ENCODE peak calls at places on chromosome 22, in nine cellular contexts. One of them, this sample, is unnamed.

GRCh38 chr22:40714514-40714966 is 35.3 kb downstream of the MCHR1 start:
- DNase-seq in neuronal stem cell: peak; percentile 91
- DNase-seq in prostate gland: no peak
- DNase-seq in upper lobe of left lung: no peak
- DNase-seq in CD4-positive, alpha-beta T cell: no peak
- DNase-seq in lung: no peak
- DNase-seq in sigmoid colon: no peak
- DNase-seq in IMR-90: peak; percentile 68
- DNase-seq in CD4-positive, alpha-beta memory T cell: no peak
- DNase-seq in this sample: no peak

GRCh38 chr22:41201146-41201545 is 4.0 kb upstream of the L3MBTL2 start:
- DNase-seq in upper lobe of left lung: no peak
- DNase-seq in IMR-90: no peak
- DNase-seq in sigmoid colon: no peak
- DNase-seq in neuronal stem cell: no peak
- DNase-seq in CD4-positive, alpha-beta T cell: no peak
- DNase-seq in prostate gland: peak; percentile 49
- DNase-seq in CD4-positive, alpha-beta memory T cell: no peak
- DNase-seq in lung: no peak
- DNase-seq in this sample: no peak

GRCh38 chr22:19968450-19968891 is 26.9 kb upstream of the TXNRD2 start:
- DNase-seq in lung: no peak
- DNase-seq in IMR-90: no peak
- DNase-seq in sigmoid colon: no peak
- DNase-seq in CD4-positive, alpha-beta memory T cell: no peak
- DNase-seq in prostate gland: no peak
- DNase-seq in neuronal stem cell: no peak
- DNase-seq in upper lobe of left lung: no peak
- DNase-seq in CD4-positive, alpha-beta T cell: no peak
- DNase-seq in this sample: no peak

GRCh38 chr22:28799834-28800307 is 498 bp downstream of the XBP1 start:
- DNase-seq in sigmoid colon: peak; percentile 85
- DNase-seq in upper lobe of left lung: peak; percentile 66
- DNase-seq in CD4-positive, alpha-beta T cell: no peak
- DNase-seq in neuronal stem cell: peak; percentile 53
- DNase-seq in lung: peak; percentile 61
- DNase-seq in CD4-positive, alpha-beta memory T cell: no peak
- DNase-seq in prostate gland: no peak
- DNase-seq in IMR-90: peak; percentile 54
- DNase-seq in this sample: no peak

GRCh38 chr22:29369460-29369859 is 18.9 kb downstream of the AP1B1 start:
- DNase-seq in CD4-positive, alpha-beta T cell: no peak
- DNase-seq in prostate gland: no peak
- DNase-seq in upper lobe of left lung: peak; percentile 77
- DNase-seq in neuronal stem cell: peak; percentile 46
- DNase-seq in lung: peak; percentile 44
- DNase-seq in CD4-positive, alpha-beta memory T cell: no peak
- DNase-seq in sigmoid colon: peak; percentile 89
- DNase-seq in IMR-90: peak; percentile 76
- DNase-seq in this sample: no peak

GRCh38 chr22:45632791-45633515 is 38.7 kb upstream of the ATXN10 start:
- DNase-seq in IMR-90: no peak
- DNase-seq in upper lobe of left lung: no peak
- DNase-seq in CD4-positive, alpha-beta memory T cell: no peak
- DNase-seq in neuronal stem cell: no peak
- DNase-seq in lung: no peak
- DNase-seq in CD4-positive, alpha-beta T cell: no peak
- DNase-seq in prostate gland: no peak
- DNase-seq in sigmoid colon: peak; percentile 51
- DNase-seq in this sample: no peak

GRCh38 chr22:24107668-24108067 is 73.6 kb upstream of the SUSD2 start:
- DNase-seq in upper lobe of left lung: peak; percentile 41
- DNase-seq in neuronal stem cell: no peak
- DNase-seq in sigmoid colon: peak; percentile 97
- DNase-seq in prostate gland: peak; percentile 85
- DNase-seq in CD4-positive, alpha-beta T cell: peak; percentile 12
- DNase-seq in IMR-90: peak; percentile 90
- DNase-seq in CD4-positive, alpha-beta memory T cell: no peak
- DNase-seq in lung: peak; percentile 52
- DNase-seq in this sample: no peak

GRCh38 chr22:39556970-39557811 is 13.4 kb upstream of the CACNA1I start:
- DNase-seq in CD4-positive, alpha-beta T cell: peak; percentile 55
- DNase-seq in CD4-positive, alpha-beta memory T cell: peak; percentile 47
- DNase-seq in IMR-90: peak; percentile 7
- DNase-seq in upper lobe of left lung: no peak
- DNase-seq in neuronal stem cell: no peak
- DNase-seq in lung: no peak
- DNase-seq in prostate gland: no peak
- DNase-seq in sigmoid colon: no peak
- DNase-seq in this sample: no peak

GRCh38 chr22:45923812-45924211 is 53.1 kb downstream of the WNT7B start:
- DNase-seq in neuronal stem cell: no peak
- DNase-seq in sigmoid colon: no peak
- DNase-seq in IMR-90: no peak
- DNase-seq in CD4-positive, alpha-beta T cell: no peak
- DNase-seq in upper lobe of left lung: peak; percentile 71
- DNase-seq in lung: peak; percentile 44
- DNase-seq in prostate gland: no peak
- DNase-seq in CD4-positive, alpha-beta memory T cell: no peak
- DNase-seq in this sample: no peak

GRCh38 chr22:28103596-28103995 is 184.5 kb upstream of the PITPNB start:
- DNase-seq in CD4-positive, alpha-beta memory T cell: no peak
- DNase-seq in sigmoid colon: no peak
- DNase-seq in IMR-90: no peak
- DNase-seq in lung: no peak
- DNase-seq in neuronal stem cell: no peak
- DNase-seq in prostate gland: no peak
- DNase-seq in CD4-positive, alpha-beta T cell: no peak
- DNase-seq in upper lobe of left lung: no peak
- DNase-seq in this sample: no peak

GRCh38 chr22:45505991-45506743 is 3.5 kb downstream of the FBLN1 start:
- DNase-seq in upper lobe of left lung: no peak
- DNase-seq in prostate gland: no peak
- DNase-seq in neuronal stem cell: no peak
- DNase-seq in IMR-90: no peak
- DNase-seq in CD4-positive, alpha-beta memory T cell: no peak
- DNase-seq in lung: no peak
- DNase-seq in CD4-positive, alpha-beta T cell: no peak
- DNase-seq in sigmoid colon: no peak
- DNase-seq in this sample: no peak

GRCh38 chr22:45188779-45189178 is 25.1 kb downstream of the NUP50 start:
- DNase-seq in sigmoid colon: no peak
- DNase-seq in upper lobe of left lung: no peak
- DNase-seq in CD4-positive, alpha-beta T cell: no peak
- DNase-seq in prostate gland: no peak
- DNase-seq in neuronal stem cell: no peak
- DNase-seq in CD4-positive, alpha-beta memory T cell: no peak
- DNase-seq in IMR-90: no peak
- DNase-seq in lung: no peak
- DNase-seq in this sample: no peak

GRCh38 chr22:21448627-21449416 is 18.4 kb upstream of the TMEM191C start:
- DNase-seq in upper lobe of left lung: peak; percentile 12
- DNase-seq in prostate gland: peak; percentile 3
- DNase-seq in CD4-positive, alpha-beta memory T cell: no peak
- DNase-seq in IMR-90: no peak
- DNase-seq in lung: no peak
- DNase-seq in CD4-positive, alpha-beta T cell: no peak
- DNase-seq in neuronal stem cell: no peak
- DNase-seq in sigmoid colon: peak; percentile 50
- DNase-seq in this sample: peak; percentile 6

GRCh38 chr22:49237279-49237678 is 590.4 kb downstream of the BRD1 start:
- DNase-seq in CD4-positive, alpha-beta T cell: no peak
- DNase-seq in CD4-positive, alpha-beta memory T cell: no peak
- DNase-seq in IMR-90: no peak
- DNase-seq in prostate gland: no peak
- DNase-seq in lung: no peak
- DNase-seq in upper lobe of left lung: no peak
- DNase-seq in neuronal stem cell: no peak
- DNase-seq in sigmoid colon: no peak
- DNase-seq in this sample: no peak

GRCh38 chr22:49235463-49236300 is 592.0 kb downstream of the BRD1 start:
- DNase-seq in CD4-positive, alpha-beta memory T cell: no peak
- DNase-seq in prostate gland: peak; percentile 4
- DNase-seq in neuronal stem cell: no peak
- DNase-seq in IMR-90: no peak
- DNase-seq in sigmoid colon: no peak
- DNase-seq in lung: peak; percentile 18
- DNase-seq in upper lobe of left lung: no peak
- DNase-seq in CD4-positive, alpha-beta T cell: no peak
- DNase-seq in this sample: no peak

GRCh38 chr22:49238181-49239141 is 589.2 kb downstream of the BRD1 start:
- DNase-seq in CD4-positive, alpha-beta memory T cell: no peak
- DNase-seq in IMR-90: no peak
- DNase-seq in lung: peak; percentile 27
- DNase-seq in CD4-positive, alpha-beta T cell: no peak
- DNase-seq in upper lobe of left lung: no peak
- DNase-seq in prostate gland: peak; percentile 2
- DNase-seq in sigmoid colon: no peak
- DNase-seq in neuronal stem cell: no peak
- DNase-seq in this sample: no peak

GRCh38 chr22:49237703-49238102 is 590.0 kb downstream of the BRD1 start:
- DNase-seq in IMR-90: no peak
- DNase-seq in lung: no peak
- DNase-seq in sigmoid colon: no peak
- DNase-seq in prostate gland: peak; percentile 1
- DNase-seq in neuronal stem cell: no peak
- DNase-seq in CD4-positive, alpha-beta T cell: no peak
- DNase-seq in CD4-positive, alpha-beta memory T cell: no peak
- DNase-seq in upper lobe of left lung: no peak
- DNase-seq in this sample: no peak

GRCh38 chr22:49236541-49237075 is 591.1 kb downstream of the BRD1 start:
- DNase-seq in IMR-90: no peak
- DNase-seq in CD4-positive, alpha-beta memory T cell: no peak
- DNase-seq in sigmoid colon: no peak
- DNase-seq in neuronal stem cell: no peak
- DNase-seq in CD4-positive, alpha-beta T cell: no peak
- DNase-seq in upper lobe of left lung: no peak
- DNase-seq in prostate gland: peak; percentile 3
- DNase-seq in lung: peak; percentile 11
- DNase-seq in this sample: no peak
- H3K9me3 ChIP-seq in IMR-90: peaks cover 69% of the 10 kb centered on the region
- H3K9me3 ChIP-seq in CD4-positive, alpha-beta memory T cell: no peaks in the 10 kb centered on the region
- H3K9me3 ChIP-seq in sigmoid colon: no peaks in the 10 kb centered on the region
- H3K9me3 ChIP-seq in neuronal stem cell: no peaks in the 10 kb centered on the region
- H3K9me3 ChIP-seq in CD4-positive, alpha-beta T cell: no peaks in the 10 kb centered on the region
- H3K9me3 ChIP-seq in upper lobe of left lung: no peaks in the 10 kb centered on the region
- H3K9me3 ChIP-seq in prostate gland: no peaks in the 10 kb centered on the region
- H3K9me3 ChIP-seq in lung: no peaks in the 10 kb centered on the region
- H3K9me3 ChIP-seq in this sample: no peaks in the 10 kb centered on the region

GRCh38 chr22:48752451-48753380 is 1075.0 kb downstream of the BRD1 start:
- DNase-seq in CD4-positive, alpha-beta memory T cell: no peak
- DNase-seq in IMR-90: no peak
- DNase-seq in CD4-positive, alpha-beta T cell: no peak
- DNase-seq in neuronal stem cell: no peak
- DNase-seq in lung: peak; percentile 18
- DNase-seq in upper lobe of left lung: peak; percentile 16
- DNase-seq in prostate gland: no peak
- DNase-seq in sigmoid colon: peak; percentile 49
- DNase-seq in this sample: no peak
- H3K9me3 ChIP-seq in CD4-positive, alpha-beta memory T cell: no peaks in the 10 kb centered on the region
- H3K9me3 ChIP-seq in IMR-90: peaks cover 78% of the 10 kb centered on the region
- H3K9me3 ChIP-seq in CD4-positive, alpha-beta T cell: no peaks in the 10 kb centered on the region
- H3K9me3 ChIP-seq in neuronal stem cell: peaks cover 2% of the 10 kb centered on the region
- H3K9me3 ChIP-seq in lung: no peaks in the 10 kb centered on the region
- H3K9me3 ChIP-seq in upper lobe of left lung: no peaks in the 10 kb centered on the region
- H3K9me3 ChIP-seq in prostate gland: no peaks in the 10 kb centered on the region
- H3K9me3 ChIP-seq in sigmoid colon: no peaks in the 10 kb centered on the region
- H3K9me3 ChIP-seq in this sample: no peaks in the 10 kb centered on the region

GRCh38 chr22:49524362-49524761 is 303.3 kb downstream of the BRD1 start:
- DNase-seq in lung: no peak
- DNase-seq in CD4-positive, alpha-beta T cell: no peak
- DNase-seq in CD4-positive, alpha-beta memory T cell: no peak
- DNase-seq in neuronal stem cell: no peak
- DNase-seq in IMR-90: no peak
- DNase-seq in upper lobe of left lung: no peak
- DNase-seq in prostate gland: no peak
- DNase-seq in sigmoid colon: no peak
- DNase-seq in this sample: no peak
- H3K9me3 ChIP-seq in lung: no peaks in the 10 kb centered on the region
- H3K9me3 ChIP-seq in CD4-positive, alpha-beta T cell: no peaks in the 10 kb centered on the region
- H3K9me3 ChIP-seq in CD4-positive, alpha-beta memory T cell: no peaks in the 10 kb centered on the region
- H3K9me3 ChIP-seq in neuronal stem cell: peaks cover under 1% of the 10 kb centered on the region
- H3K9me3 ChIP-seq in IMR-90: peaks cover 55% of the 10 kb centered on the region
- H3K9me3 ChIP-seq in upper lobe of left lung: no peaks in the 10 kb centered on the region
- H3K9me3 ChIP-seq in prostate gland: no peaks in the 10 kb centered on the region
- H3K9me3 ChIP-seq in sigmoid colon: no peaks in the 10 kb centered on the region
- H3K9me3 ChIP-seq in this sample: no peaks in the 10 kb centered on the region

GRCh38 chr22:49192857-49193250 is 634.8 kb downstream of the BRD1 start:
- DNase-seq in CD4-positive, alpha-beta T cell: no peak
- DNase-seq in prostate gland: no peak
- DNase-seq in sigmoid colon: no peak
- DNase-seq in upper lobe of left lung: no peak
- DNase-seq in lung: no peak
- DNase-seq in IMR-90: no peak
- DNase-seq in CD4-positive, alpha-beta memory T cell: no peak
- DNase-seq in neuronal stem cell: no peak
- DNase-seq in this sample: no peak

GRCh38 chr22:49189871-49190270 is 637.8 kb downstream of the BRD1 start:
- DNase-seq in prostate gland: no peak
- DNase-seq in IMR-90: no peak
- DNase-seq in upper lobe of left lung: no peak
- DNase-seq in sigmoid colon: no peak
- DNase-seq in CD4-positive, alpha-beta T cell: no peak
- DNase-seq in neuronal stem cell: no peak
- DNase-seq in lung: no peak
- DNase-seq in CD4-positive, alpha-beta memory T cell: no peak
- DNase-seq in this sample: no peak

GRCh38 chr22:49192180-49192856 is 635.4 kb downstream of the BRD1 start:
- DNase-seq in CD4-positive, alpha-beta T cell: no peak
- DNase-seq in sigmoid colon: no peak
- DNase-seq in lung: no peak
- DNase-seq in IMR-90: no peak
- DNase-seq in CD4-positive, alpha-beta memory T cell: no peak
- DNase-seq in upper lobe of left lung: no peak
- DNase-seq in neuronal stem cell: no peak
- DNase-seq in prostate gland: no peak
- DNase-seq in this sample: no peak

GRCh38 chr22:49191506-49191980 is 636.1 kb downstream of the BRD1 start:
- DNase-seq in prostate gland: no peak
- DNase-seq in sigmoid colon: no peak
- DNase-seq in CD4-positive, alpha-beta memory T cell: no peak
- DNase-seq in CD4-positive, alpha-beta T cell: no peak
- DNase-seq in lung: no peak
- DNase-seq in neuronal stem cell: no peak
- DNase-seq in IMR-90: no peak
- DNase-seq in upper lobe of left lung: no peak
- DNase-seq in this sample: no peak

DNA sequence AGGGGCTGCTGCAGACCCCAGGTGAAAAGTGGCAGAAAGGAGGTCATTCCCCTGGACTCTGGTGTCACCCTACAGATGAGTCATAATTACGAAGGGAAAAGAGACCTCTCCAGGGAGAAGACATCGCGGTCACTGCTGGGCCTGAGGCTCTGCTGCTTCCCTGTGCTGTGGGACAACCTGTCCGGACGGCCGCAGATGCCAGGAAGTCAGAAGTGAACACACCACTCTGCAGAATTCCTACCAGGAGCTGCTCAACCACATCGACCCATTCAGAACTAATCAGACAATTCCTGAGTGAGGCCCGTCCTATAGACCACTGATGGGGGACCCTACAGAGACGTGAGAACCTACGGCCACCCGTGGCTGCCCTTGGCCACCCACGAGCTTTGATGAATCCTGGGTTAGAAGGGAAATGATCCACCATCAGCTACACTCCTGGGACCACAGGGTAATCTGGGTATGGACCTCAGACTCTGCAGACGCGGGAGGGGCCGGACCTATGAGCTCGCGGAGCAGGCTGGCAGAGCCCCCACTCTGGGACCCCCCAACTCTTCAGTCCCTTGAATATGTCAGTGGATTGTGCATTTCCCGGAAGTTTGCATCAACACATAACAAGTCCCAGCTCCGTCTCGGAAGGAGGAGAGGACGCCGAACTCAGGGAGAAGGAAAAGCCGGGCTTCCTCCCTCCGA is 636.7 kb downstream of the BRD1 start:
- DNase-seq in IMR-90: no peak
- DNase-seq in CD4-positive, alpha-beta T cell: no peak
- DNase-seq in neuronal stem cell: no peak
- DNase-seq in CD4-positive, alpha-beta memory T cell: no peak
- DNase-seq in sigmoid colon: no peak
- DNase-seq in upper lobe of left lung: no peak
- DNase-seq in lung: no peak
- DNase-seq in prostate gland: no peak
- DNase-seq in this sample: no peak
- H3K9me3 ChIP-seq in IMR-90: peaks cover 70% of the 10 kb centered on the region
- H3K9me3 ChIP-seq in CD4-positive, alpha-beta T cell: no peaks in the 10 kb centered on the region
- H3K9me3 ChIP-seq in neuronal stem cell: peaks cover 3% of the 10 kb centered on the region
- H3K9me3 ChIP-seq in CD4-positive, alpha-beta memory T cell: no peaks in the 10 kb centered on the region
- H3K9me3 ChIP-seq in sigmoid colon: no peaks in the 10 kb centered on the region
- H3K9me3 ChIP-seq in upper lobe of left lung: no peaks in the 10 kb centered on the region
- H3K9me3 ChIP-seq in lung: no peaks in the 10 kb centered on the region
- H3K9me3 ChIP-seq in prostate gland: no peaks in the 10 kb centered on the region
- H3K9me3 ChIP-seq in this sample: no peaks in the 10 kb centered on the region